ENCODE peak calls at places on chromosomes 4 and X, in five cellular contexts. One of them, this sample, is unnamed.

GRCh38 chr4:159047478-159048165 is 55.3 kb upstream of the RAPGEF2 start:
- DNase-seq in neuronal stem cell: no peak
- DNase-seq in H9: no peak
- DNase-seq in IMR-90: peak; percentile 65
- DNase-seq in mesenchymal stem cell: peak; percentile 70
- DNase-seq in this sample: peak; percentile 29

GRCh38 chr4:122873752-122874151 is 47.1 kb downstream of the FGF2 start:
- DNase-seq in neuronal stem cell: no peak
- DNase-seq in H9: no peak
- DNase-seq in IMR-90: peak; percentile 88
- DNase-seq in mesenchymal stem cell: peak; percentile 82
- DNase-seq in this sample: no peak

GRCh38 chrX:81308086-81308852 is 106.4 kb downstream of the SH3BGRL start:
- DNase-seq in neuronal stem cell: no peak
- DNase-seq in H9: no peak
- DNase-seq in IMR-90: no peak
- DNase-seq in mesenchymal stem cell: no peak
- DNase-seq in this sample: no peak

GRCh38 chr4:177484613-177485021 is 42.4 kb upstream of the AGA start:
- DNase-seq in neuronal stem cell: no peak
- DNase-seq in H9: no peak
- DNase-seq in IMR-90: peak; percentile 97
- DNase-seq in mesenchymal stem cell: peak; percentile 82
- DNase-seq in this sample: peak; percentile 50

GRCh38 chr4:147192679-147193078 is 247.0 kb upstream of the TTC29 start:
- DNase-seq in neuronal stem cell: no peak
- DNase-seq in H9: no peak
- DNase-seq in IMR-90: no peak
- DNase-seq in mesenchymal stem cell: no peak
- DNase-seq in this sample: no peak

GRCh38 chr4:163484906-163485305 is 9.6 kb upstream of the TMA16 start:
- DNase-seq in neuronal stem cell: peak; percentile 57
- DNase-seq in H9: peak; percentile 66
- DNase-seq in IMR-90: peak; percentile 51
- DNase-seq in mesenchymal stem cell: peak; percentile 59
- DNase-seq in this sample: peak; percentile 78

GRCh38 chrX:23825675-23826074 is 42.7 kb downstream of the SAT1 start:
- DNase-seq in neuronal stem cell: no peak
- DNase-seq in H9: no peak
- DNase-seq in IMR-90: no peak
- DNase-seq in mesenchymal stem cell: no peak
- DNase-seq in this sample: no peak

GRCh38 chrX:69034451-69034850 is 130.8 kb downstream of the PJA1 start:
- DNase-seq in neuronal stem cell: no peak
- DNase-seq in H9: no peak
- DNase-seq in IMR-90: no peak
- DNase-seq in mesenchymal stem cell: no peak
- DNase-seq in this sample: no peak

GRCh38 chr4:56134272-56134671 is 185.5 kb downstream of the CEP135 start:
- DNase-seq in neuronal stem cell: no peak
- DNase-seq in H9: peak; percentile 30
- DNase-seq in IMR-90: peak; percentile 43
- DNase-seq in mesenchymal stem cell: peak; percentile 72
- DNase-seq in this sample: peak; percentile 72

GRCh38 chrX:111098874-111099273 is 2.9 kb downstream of the PAK3 start:
- DNase-seq in neuronal stem cell: peak; percentile 26
- DNase-seq in H9: peak; percentile 87
- DNase-seq in IMR-90: peak; percentile 11
- DNase-seq in mesenchymal stem cell: no peak
- DNase-seq in this sample: peak; percentile 67

GRCh38 chr4:40719008-40719623 is 30.6 kb upstream of the NSUN7 start:
- DNase-seq in neuronal stem cell: no peak
- DNase-seq in H9: no peak
- DNase-seq in IMR-90: peak; percentile 64
- DNase-seq in mesenchymal stem cell: peak; percentile 63
- DNase-seq in this sample: peak; percentile 65

GRCh38 chr4:76283900-76284299 is 22.6 kb upstream of the STBD1 start:
- DNase-seq in neuronal stem cell: no peak
- DNase-seq in H9: no peak
- DNase-seq in IMR-90: no peak
- DNase-seq in mesenchymal stem cell: no peak
- DNase-seq in this sample: peak; percentile 21

GRCh38 chr4:98565646-98566403 is 92.6 kb downstream of the TSPAN5 start:
- DNase-seq in neuronal stem cell: no peak
- DNase-seq in H9: no peak
- DNase-seq in IMR-90: no peak
- DNase-seq in mesenchymal stem cell: no peak
- DNase-seq in this sample: no peak

GRCh38 chrX:71859637-71860036 is 51.0 kb upstream of the NHSL2 start:
- DNase-seq in neuronal stem cell: peak; percentile 4
- DNase-seq in H9: no peak
- DNase-seq in IMR-90: peak; percentile 33
- DNase-seq in mesenchymal stem cell: peak; percentile 44
- DNase-seq in this sample: peak; percentile 51

GRCh38 chrX:30875957-30876356 is 13.1 kb downstream of the TAB3 start:
- DNase-seq in neuronal stem cell: no peak
- DNase-seq in H9: no peak
- DNase-seq in IMR-90: peak; percentile 87
- DNase-seq in mesenchymal stem cell: peak; percentile 83
- DNase-seq in this sample: no peak

GRCh38 chr4:26406346-26406975 is 83.8 kb downstream of the CCKAR start:
- DNase-seq in neuronal stem cell: no peak
- DNase-seq in H9: peak; percentile 67
- DNase-seq in IMR-90: peak; percentile 36
- DNase-seq in mesenchymal stem cell: no peak
- DNase-seq in this sample: peak; percentile 7

GRCh38 chr4:73533515-73534422 is 52.2 kb downstream of the AFM start:
- DNase-seq in neuronal stem cell: no peak
- DNase-seq in H9: no peak
- DNase-seq in IMR-90: no peak
- DNase-seq in mesenchymal stem cell: no peak
- DNase-seq in this sample: no peak

GRCh38 chrX:133698298-133698697 is 283.0 kb upstream of the GPC4 start:
- DNase-seq in neuronal stem cell: no peak
- DNase-seq in H9: no peak
- DNase-seq in IMR-90: peak; percentile 28
- DNase-seq in mesenchymal stem cell: peak; percentile 14
- DNase-seq in this sample: peak; percentile 16

GRCh38 chr4:153645183-153645582 is 38.9 kb upstream of the TLR2 start:
- DNase-seq in neuronal stem cell: no peak
- DNase-seq in H9: no peak
- DNase-seq in IMR-90: no peak
- DNase-seq in mesenchymal stem cell: no peak
- DNase-seq in this sample: peak; percentile 40

GRCh38 chrX:1528884-1529203 is 8.1 kb downstream of the P2RY8 start:
- DNase-seq in neuronal stem cell: no peak
- DNase-seq in H9: no peak
- DNase-seq in IMR-90: no peak
- DNase-seq in mesenchymal stem cell: no peak
- DNase-seq in this sample: no peak

GRCh38 chr4:121353213-121353612 is 27.6 kb downstream of the QRFPR start:
- DNase-seq in neuronal stem cell: no peak
- DNase-seq in H9: no peak
- DNase-seq in IMR-90: no peak
- DNase-seq in mesenchymal stem cell: no peak
- DNase-seq in this sample: no peak

GRCh38 chr4:20264688-20265087 is 13.0 kb downstream of the SLIT2 start:
- DNase-seq in neuronal stem cell: no peak
- DNase-seq in H9: no peak
- DNase-seq in IMR-90: no peak
- DNase-seq in mesenchymal stem cell: no peak
- DNase-seq in this sample: peak; percentile 18

GRCh38 chr4:118360101-118360500 is 7.3 kb upstream of the PRSS12 start:
- DNase-seq in neuronal stem cell: no peak
- DNase-seq in H9: no peak
- DNase-seq in IMR-90: no peak
- DNase-seq in mesenchymal stem cell: no peak
- DNase-seq in this sample: no peak

GRCh38 chr4:11669156-11669555 is 240.5 kb upstream of the HS3ST1 start:
- DNase-seq in neuronal stem cell: no peak
- DNase-seq in H9: no peak
- DNase-seq in IMR-90: peak; percentile 39
- DNase-seq in mesenchymal stem cell: peak; percentile 56
- DNase-seq in this sample: no peak

GRCh38 chr4:74932010-74932409 is 906 bp upstream of the PARM1 start:
- DNase-seq in neuronal stem cell: no peak
- DNase-seq in H9: no peak
- DNase-seq in IMR-90: no peak
- DNase-seq in mesenchymal stem cell: no peak
- DNase-seq in this sample: peak; percentile 27

GRCh38 chr4:24794916-24795665 is at the start of gene SOD3:
- DNase-seq in neuronal stem cell: peak; percentile 48
- DNase-seq in H9: peak; percentile 93
- DNase-seq in IMR-90: peak; percentile 86
- DNase-seq in mesenchymal stem cell: peak; percentile 69
- DNase-seq in this sample: peak; percentile 91

GRCh38 chrX:107672955-107673378 is 44.7 kb downstream of the PRPS1 start:
- DNase-seq in neuronal stem cell: no peak
- DNase-seq in H9: peak; percentile 81
- DNase-seq in IMR-90: peak; percentile 56
- DNase-seq in mesenchymal stem cell: peak; percentile 93
- DNase-seq in this sample: peak; percentile 73

GRCh38 chr4:76897522-76898384 is at the start of gene SOWAHB:
- DNase-seq in neuronal stem cell: peak; percentile 32
- DNase-seq in H9: peak; percentile 86
- DNase-seq in IMR-90: no peak
- DNase-seq in mesenchymal stem cell: no peak
- DNase-seq in this sample: peak; percentile 79

GRCh38 chr4:2084316-2084715 is 25.2 kb downstream of the NAT8L start:
- DNase-seq in neuronal stem cell: no peak
- DNase-seq in H9: no peak
- DNase-seq in IMR-90: peak; percentile 2
- DNase-seq in mesenchymal stem cell: no peak
- DNase-seq in this sample: no peak

GRCh38 chr4:71456841-71457240 is 118.0 kb downstream of the SLC4A4 start:
- DNase-seq in neuronal stem cell: no peak
- DNase-seq in H9: no peak
- DNase-seq in IMR-90: peak; percentile 91
- DNase-seq in mesenchymal stem cell: peak; percentile 94
- DNase-seq in this sample: no peak

GRCh38 chr4:28250646-28251045 is 1390.0 kb downstream of the STIM2 start:
- DNase-seq in neuronal stem cell: no peak
- DNase-seq in H9: no peak
- DNase-seq in IMR-90: no peak
- DNase-seq in mesenchymal stem cell: no peak
- DNase-seq in this sample: no peak

GRCh38 chrX:43809463-43809862 is 72.8 kb downstream of the MAOB start:
- DNase-seq in neuronal stem cell: no peak
- DNase-seq in H9: no peak
- DNase-seq in IMR-90: peak; percentile 3
- DNase-seq in mesenchymal stem cell: no peak
- DNase-seq in this sample: no peak

GRCh38 chrX:134734343-134735001 is 76.2 kb upstream of the PLAC1 start:
- DNase-seq in neuronal stem cell: no peak
- DNase-seq in H9: no peak
- DNase-seq in IMR-90: peak; percentile 80
- DNase-seq in mesenchymal stem cell: peak; percentile 44
- DNase-seq in this sample: no peak

GRCh38 chr4:98613453-98614075 is 44.8 kb downstream of the TSPAN5 start:
- DNase-seq in neuronal stem cell: no peak
- DNase-seq in H9: no peak
- DNase-seq in IMR-90: no peak
- DNase-seq in mesenchymal stem cell: peak; percentile 16
- DNase-seq in this sample: peak; percentile 31

GRCh38 chr4:140326395-140326993 is 47.0 kb upstream of the SCOC start:
- DNase-seq in neuronal stem cell: no peak
- DNase-seq in H9: no peak
- DNase-seq in IMR-90: peak; percentile 65
- DNase-seq in mesenchymal stem cell: peak; percentile 63
- DNase-seq in this sample: peak; percentile 60

GRCh38 chrX:7399373-7399772 is 251.4 kb upstream of the PUDP start:
- DNase-seq in neuronal stem cell: no peak
- DNase-seq in H9: no peak
- DNase-seq in IMR-90: no peak
- DNase-seq in mesenchymal stem cell: no peak
- DNase-seq in this sample: no peak
- H3K9ac ChIP-seq in neuronal stem cell: no peak overlapping the region
- H3K9ac ChIP-seq in H9: no peak overlapping the region
- H3K9ac ChIP-seq in IMR-90: no peak overlapping the region
- H3K9ac ChIP-seq in mesenchymal stem cell: no peak overlapping the region
- H3K9ac ChIP-seq in this sample: no peak overlapping the region

DNA sequence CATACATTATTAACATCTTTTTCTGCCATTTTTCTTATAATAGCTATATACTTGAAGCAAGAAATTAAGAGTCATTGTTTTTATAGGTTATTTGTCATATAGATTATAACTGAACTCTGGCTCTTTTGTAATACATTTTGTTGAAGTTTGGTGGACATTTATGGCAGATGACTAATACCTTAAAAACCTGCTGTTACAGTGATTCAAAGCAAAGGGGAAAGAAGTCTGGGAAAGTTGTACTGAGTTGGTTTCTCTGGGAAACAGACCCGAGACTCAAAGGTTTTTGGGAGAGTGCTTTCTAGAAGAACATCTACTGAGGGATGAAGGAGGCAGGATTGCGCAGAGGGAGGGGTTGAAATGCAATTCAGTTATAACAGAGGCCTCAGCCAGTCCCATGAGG is 35.9 kb downstream of the NAP1L5 start:
- DNase-seq in neuronal stem cell: no peak
- DNase-seq in H9: no peak
- DNase-seq in IMR-90: peak; percentile 88
- DNase-seq in mesenchymal stem cell: peak; percentile 83
- DNase-seq in this sample: no peak
- H3K18ac ChIP-seq in neuronal stem cell: no peak overlapping the region
- H3K18ac ChIP-seq in H9: no peak overlapping the region
- H3K18ac ChIP-seq in IMR-90: peak overlapping the region; percentile 8
- H3K18ac ChIP-seq in mesenchymal stem cell: no peak overlapping the region
- H3K18ac ChIP-seq in this sample: no peak overlapping the region

DNA sequence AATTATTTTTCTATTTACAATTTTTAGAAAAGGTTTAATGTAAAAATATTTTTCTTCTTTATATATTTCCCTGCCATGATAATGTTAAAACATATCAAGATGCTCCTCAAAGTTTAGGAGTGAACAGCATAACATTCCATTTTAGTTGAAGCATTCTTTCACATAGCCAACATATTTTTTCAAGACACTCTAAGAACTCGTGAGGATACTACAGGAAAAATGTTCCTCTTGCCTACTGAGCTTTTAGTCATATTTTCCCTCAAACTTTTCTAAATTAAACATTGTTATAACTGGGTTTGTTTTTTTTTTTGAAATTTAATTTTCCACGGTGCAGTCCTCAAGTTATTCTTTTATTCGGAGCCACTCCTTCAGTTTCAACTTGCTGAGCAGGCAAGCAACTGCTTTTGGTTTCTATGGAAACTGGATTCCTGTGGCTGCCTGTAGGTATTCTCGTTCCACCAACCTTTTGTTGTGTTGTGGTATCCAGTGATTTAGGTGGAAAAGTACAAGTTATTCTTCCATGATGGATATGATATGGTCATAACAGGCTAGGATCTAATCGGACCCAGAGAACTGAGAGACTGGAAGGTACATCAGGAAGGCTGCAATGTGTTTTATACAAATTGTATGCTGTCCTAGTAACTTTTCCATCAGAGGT is 248.0 kb downstream of the TRIML1 start:
- DNase-seq in neuronal stem cell: peak; percentile 9
- DNase-seq in H9: no peak
- DNase-seq in IMR-90: peak; percentile 54
- DNase-seq in mesenchymal stem cell: peak; percentile 45
- DNase-seq in this sample: peak; percentile 83
- H3K4me2 ChIP-seq in neuronal stem cell: peak overlapping the region; percentile 22
- H3K4me2 ChIP-seq in H9: no peak overlapping the region
- H3K4me2 ChIP-seq in IMR-90: peak overlapping the region; percentile 4
- H3K4me2 ChIP-seq in mesenchymal stem cell: no peak overlapping the region
- H3K4me2 ChIP-seq in this sample: no peak overlapping the region

GRCh38 chrX:136780738-136781137 is at the start of gene ARHGEF6:
- DNase-seq in neuronal stem cell: no peak
- DNase-seq in H9: no peak
- DNase-seq in IMR-90: no peak
- DNase-seq in mesenchymal stem cell: no peak
- DNase-seq in this sample: no peak
- H3K9ac ChIP-seq in neuronal stem cell: no peak within 1 kb of the TSS
- H3K9ac ChIP-seq in H9: no peak within 1 kb of the TSS
- H3K9ac ChIP-seq in IMR-90: no peak within 1 kb of the TSS
- H3K9ac ChIP-seq in mesenchymal stem cell: peak within 1 kb of the TSS; percentile 72
- H3K9ac ChIP-seq in this sample: no peak within 1 kb of the TSS